ENCODE peak calls at places on chromosomes 5 and 9, in nine cellular contexts. N is Peyer's patch, H is epithelial cell of esophagus, E is brain microvascular endothelial cell, D is tibial nerve, S is astrocyte of the cerebellum, X is RWPE1, C is progenitor cell of endocrine pancreas, Q is uterus. V is an unnamed sample.
A peak's percentile ranks its signal among the peaks of the same experiment; 100 is the strongest.

GRCh38 chr9:109110326-109111014 is 9.3 kb downstream of the TMEM245 start:
- DNase-seq in N (no peak), H (peak; percentile 73), E (peak; percentile 27), D (no peak), S (no peak), X (peak; percentile 57), C (no peak), Q (no peak), V (no peak)

GRCh38 chr9:89149726-89150125 is 28.9 kb downstream of the SHC3 start:
- DNase-seq in N (no peak), H (peak; percentile 87), E (peak; percentile 76), D (no peak), S (no peak), X (peak; percentile 70), C (no peak), Q (no peak), V (no peak)

GRCh38 chr9:70881321-70881720 is 240.1 kb downstream of the TRPM3 start:
- DNase-seq in N (no peak), H (no peak), E (no peak), D (no peak), S (no peak), X (no peak), C (no peak), Q (no peak), V (no peak)

GRCh38 chr5:96207420-96207819 is 225.6 kb downstream of the PCSK1 start:
- DNase-seq in N (no peak), H (peak; percentile 23), E (no peak), D (no peak), S (no peak), X (no peak), C (no peak), Q (no peak), V (no peak)

GRCh38 chr9:134231330-134231745 is 67.0 kb upstream of the RNU6ATAC start:
- DNase-seq in N (no peak), H (no peak), E (no peak), D (no peak), S (no peak), X (no peak), C (no peak), Q (no peak), V (no peak)

GRCh38 chr9:137825324-137825991 is 52.1 kb upstream of the CACNA1B start:
- DNase-seq in N (peak; percentile 72), H (no peak), E (no peak), D (no peak), S (no peak), X (no peak), C (no peak), Q (no peak), V (no peak)

GRCh38 chr9:87286506-87286905 is 211.2 kb upstream of the DAPK1 start:
- DNase-seq in N (no peak), H (no peak), E (no peak), D (no peak), S (no peak), X (no peak), C (no peak), Q (no peak), V (no peak)

GRCh38 chr5:96329886-96330531 is 103.0 kb downstream of the PCSK1 start:
- DNase-seq in N (no peak), H (peak; percentile 56), E (no peak), D (no peak), S (no peak), X (peak; percentile 31), C (no peak), Q (no peak), V (no peak)

GRCh38 chr9:81666123-81666522 is 23.2 kb downstream of the TLE1 start:
- DNase-seq in N (no peak), H (peak; percentile 88), E (no peak), D (no peak), S (no peak), X (peak; percentile 97), C (no peak), Q (no peak), V (no peak)

GRCh38 chr9:88733651-88734470 is 198.9 kb downstream of the NXNL2 start:
- DNase-seq in N (no peak), H (peak; percentile 62), E (peak; percentile 41), D (no peak), S (no peak), X (peak; percentile 46), C (no peak), Q (no peak), V (no peak)

GRCh38 chr5:137344723-137345322 is 154.3 kb downstream of the SPOCK1 start:
- DNase-seq in N (no peak), H (peak; percentile 75), E (peak; percentile 73), D (peak; percentile 21), S (peak; percentile 49), X (peak; percentile 29), C (peak; percentile 25), Q (no peak), V (peak; percentile 56)
- TF ChIP-seq CTCF in N (peak; percentile 50), H (peak; percentile 91), E (peak; percentile 91), D (peak; percentile 35), S (peak; percentile 92), X (peak; percentile 67), C (peak; percentile 72), Q (peak; percentile 55), V (peak; percentile 88)

DNA sequence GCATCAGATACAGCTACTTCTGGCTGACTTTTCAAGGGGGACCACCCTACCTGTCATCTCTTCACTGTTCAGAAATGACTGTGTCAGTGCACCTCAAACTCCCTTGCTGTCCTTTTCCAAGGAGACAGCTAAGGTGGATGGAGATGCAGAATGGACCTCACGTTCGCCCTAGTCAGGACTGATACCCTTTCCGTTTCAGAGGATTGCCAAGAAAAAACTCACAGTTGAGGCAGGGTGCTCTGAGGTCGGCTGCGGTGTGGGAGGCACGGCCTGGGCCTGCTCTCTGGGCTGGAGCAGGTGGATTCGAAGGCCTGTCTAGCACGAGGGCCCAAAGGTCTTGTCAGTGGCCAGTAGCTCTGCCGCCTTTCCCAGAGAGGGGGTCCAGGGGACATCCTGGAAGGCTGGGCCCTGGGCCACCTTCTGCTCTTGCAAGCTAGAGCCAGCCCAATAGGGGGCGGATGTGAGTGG is 2.2 kb upstream of the MSMP start:
- DNase-seq in N (peak; percentile 90), H (peak; percentile 56), E (no peak), D (no peak), S (no peak), X (no peak), C (peak; percentile 75), Q (peak; percentile 61), V (peak; percentile 70)
- TF ChIP-seq CTCF in N (peak; percentile 83), H (peak; percentile 73), E (peak; percentile 80), D (peak; percentile 53), S (peak; percentile 58), X (peak; percentile 89), C (peak; percentile 64), Q (no peak), V (peak; percentile 45)

GRCh38 chr9:124392855-124393460 is 22.3 kb downstream of the PSMB7 start:
- DNase-seq in N (no peak), H (peak; percentile 97), E (peak; percentile 83), D (no peak), S (peak; percentile 62), X (peak; percentile 98), C (no peak), Q (no peak), V (no peak)
- TF ChIP-seq CTCF in N (no peak), H (peak; percentile 62), E (peak; percentile 70), D (peak; percentile 34), S (peak; percentile 67), X (peak; percentile 72), C (peak; percentile 59), Q (no peak), V (peak; percentile 27)

GRCh38 chr9:72363908-72364678 is 915 bp downstream of the ZFAND5 start:
- DNase-seq in N (peak; percentile 85), H (peak; percentile 61), E (no peak), D (peak; percentile 41), S (no peak), X (peak; percentile 64), C (peak; percentile 19), Q (peak; percentile 58), V (peak; percentile 68)

GRCh38 chr9:72363226-72363625 is 1.8 kb downstream of the ZFAND5 start:
- DNase-seq in N (no peak), H (peak; percentile 18), E (no peak), D (no peak), S (no peak), X (no peak), C (no peak), Q (no peak), V (no peak)

GRCh38 chr9:72362680-72363139 is 2.3 kb downstream of the ZFAND5 start:
- DNase-seq in N (peak; percentile 74), H (peak; percentile 65), E (peak; percentile 74), D (peak; percentile 45), S (no peak), X (no peak), C (no peak), Q (peak; percentile 39), V (peak; percentile 15)

GRCh38 chr9:72364679-72365524 is at the start of gene ZFAND5:
- DNase-seq in N (peak; percentile 99), H (peak; percentile 98), E (peak; percentile 97), D (peak; percentile 99), S (peak; percentile 94), X (peak; percentile 99), C (peak; percentile 85), Q (peak; percentile 97), V (peak; percentile 97)

DNA sequence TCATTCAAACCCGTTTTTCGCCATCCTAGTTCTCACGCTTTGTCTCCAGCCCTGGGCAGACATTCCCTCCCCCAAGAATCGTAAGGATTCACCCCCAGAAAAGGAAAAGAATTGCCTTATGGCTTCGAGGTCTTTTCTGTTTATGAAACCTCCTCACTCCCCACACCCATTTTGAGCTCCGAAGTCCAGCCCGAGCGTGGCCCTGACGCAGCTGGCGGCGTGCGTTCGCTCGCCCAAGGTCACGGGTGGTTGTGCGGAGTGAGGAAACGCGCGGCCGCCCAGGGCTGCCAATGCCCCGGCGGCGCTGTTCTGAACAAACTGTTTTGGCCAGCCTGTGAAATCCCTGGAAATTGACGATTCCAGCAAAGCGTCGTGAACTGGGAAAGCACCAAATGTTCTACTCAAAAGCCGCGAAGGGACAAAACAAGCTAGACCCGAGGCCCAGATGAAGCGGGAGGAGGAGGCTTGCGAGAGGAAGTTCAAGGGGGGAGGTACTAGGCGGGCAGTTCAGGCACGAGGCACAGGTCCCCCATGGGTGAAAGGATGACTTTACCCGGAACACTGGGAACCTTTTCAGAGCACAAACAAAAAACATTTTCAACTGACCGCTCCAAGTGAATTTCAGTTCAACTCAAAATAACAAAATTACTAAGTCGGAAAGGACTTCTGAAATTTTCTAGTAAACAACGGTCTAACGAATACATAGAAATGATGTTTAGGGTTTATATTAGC is 683 bp upstream of the ZFAND5 start:
- DNase-seq in N (peak; percentile 92), H (no peak), E (peak; percentile 81), D (peak; percentile 86), S (peak; percentile 71), X (peak; percentile 49), C (peak; percentile 48), Q (peak; percentile 81), V (peak; percentile 64)
- TF ChIP-seq CTCF in N (no peak), H (no peak), E (peak; percentile 36), D (no peak), S (no peak), X (no peak), C (peak; percentile 16), Q (peak; percentile 9), V (no peak)